ENCODE peak calls at places on chromosomes 12 and 14, in ten cellular contexts. One of them, this sample, is unnamed.
A peak's percentile ranks its signal among the peaks of the same experiment; 100 is the strongest.

GRCh38 chr12:121788176-121788818 is 5.2 kb downstream of the RHOF start:
- DNase-seq in left ventricle myocardium inferior: no peak
- DNase-seq in cardiac fibroblast: no peak
- DNase-seq in tibial artery: no peak
- DNase-seq in psoas muscle: no peak
- DNase-seq in HFF-Myc: no peak
- DNase-seq in AG09309: no peak
- DNase-seq in fibroblast of mammary gland: no peak
- DNase-seq in HCT116: no peak
- DNase-seq in WERI-Rb-1: no peak
- DNase-seq in this sample: no peak

GRCh38 chr12:6326316-6326959 is 15.4 kb downstream of the TNFRSF1A start:
- DNase-seq in HCT116: no peak
- DNase-seq in left ventricle myocardium inferior: peak; percentile 53
- DNase-seq in tibial artery: no peak
- DNase-seq in WERI-Rb-1: peak; percentile 74
- DNase-seq in psoas muscle: peak; percentile 79
- DNase-seq in HFF-Myc: no peak
- DNase-seq in AG09309: no peak
- DNase-seq in fibroblast of mammary gland: peak; percentile 75
- DNase-seq in cardiac fibroblast: peak; percentile 77
- DNase-seq in this sample: peak; percentile 75

GRCh38 chr14:91115986-91116385 is 2.1 kb downstream of the DGLUCY start:
- DNase-seq in left ventricle myocardium inferior: no peak
- DNase-seq in fibroblast of mammary gland: no peak
- DNase-seq in AG09309: no peak
- DNase-seq in WERI-Rb-1: no peak
- DNase-seq in tibial artery: no peak
- DNase-seq in cardiac fibroblast: peak; percentile 40
- DNase-seq in HFF-Myc: no peak
- DNase-seq in HCT116: no peak
- DNase-seq in psoas muscle: no peak
- DNase-seq in this sample: no peak

GRCh38 chr12:59980491-59980890 is 384.7 kb downstream of the SLC16A7 start:
- DNase-seq in psoas muscle: no peak
- DNase-seq in left ventricle myocardium inferior: no peak
- DNase-seq in AG09309: peak; percentile 16
- DNase-seq in HFF-Myc: peak; percentile 4
- DNase-seq in cardiac fibroblast: no peak
- DNase-seq in HCT116: no peak
- DNase-seq in fibroblast of mammary gland: peak; percentile 1
- DNase-seq in tibial artery: no peak
- DNase-seq in WERI-Rb-1: no peak
- DNase-seq in this sample: peak; percentile 41

GRCh38 chr12:96466939-96467751 is 22.2 kb upstream of the CFAP54 start:
- DNase-seq in WERI-Rb-1: no peak
- DNase-seq in AG09309: no peak
- DNase-seq in cardiac fibroblast: no peak
- DNase-seq in fibroblast of mammary gland: peak; percentile 45
- DNase-seq in HFF-Myc: no peak
- DNase-seq in tibial artery: no peak
- DNase-seq in psoas muscle: no peak
- DNase-seq in left ventricle myocardium inferior: no peak
- DNase-seq in HCT116: no peak
- DNase-seq in this sample: peak; percentile 29

GRCh38 chr14:29927596-29928341 is at the start of gene PRKD1:
- DNase-seq in psoas muscle: peak; percentile 74
- DNase-seq in HFF-Myc: no peak
- DNase-seq in left ventricle myocardium inferior: peak; percentile 63
- DNase-seq in WERI-Rb-1: peak; percentile 72
- DNase-seq in fibroblast of mammary gland: peak; percentile 63
- DNase-seq in cardiac fibroblast: peak; percentile 83
- DNase-seq in AG09309: no peak
- DNase-seq in HCT116: no peak
- DNase-seq in tibial artery: peak; percentile 80
- DNase-seq in this sample: peak; percentile 59

GRCh38 chr12:91918431-91918830 is 227.2 kb downstream of the BTG1 start:
- DNase-seq in HCT116: no peak
- DNase-seq in cardiac fibroblast: no peak
- DNase-seq in tibial artery: no peak
- DNase-seq in AG09309: no peak
- DNase-seq in fibroblast of mammary gland: no peak
- DNase-seq in psoas muscle: no peak
- DNase-seq in HFF-Myc: no peak
- DNase-seq in left ventricle myocardium inferior: no peak
- DNase-seq in WERI-Rb-1: peak; percentile 58
- DNase-seq in this sample: no peak

GRCh38 chr14:90483551-90483950 is 86.7 kb downstream of the CALM1 start:
- DNase-seq in cardiac fibroblast: no peak
- DNase-seq in left ventricle myocardium inferior: no peak
- DNase-seq in HFF-Myc: no peak
- DNase-seq in AG09309: no peak
- DNase-seq in tibial artery: peak; percentile 61
- DNase-seq in WERI-Rb-1: no peak
- DNase-seq in psoas muscle: no peak
- DNase-seq in fibroblast of mammary gland: no peak
- DNase-seq in HCT116: no peak
- DNase-seq in this sample: no peak

GRCh38 chr14:104665663-104666522 is 23.5 kb upstream of the INF2 start:
- DNase-seq in tibial artery: peak; percentile 79
- DNase-seq in HFF-Myc: no peak
- DNase-seq in cardiac fibroblast: no peak
- DNase-seq in AG09309: no peak
- DNase-seq in psoas muscle: no peak
- DNase-seq in WERI-Rb-1: no peak
- DNase-seq in HCT116: peak; percentile 91
- DNase-seq in fibroblast of mammary gland: no peak
- DNase-seq in left ventricle myocardium inferior: peak; percentile 49
- DNase-seq in this sample: no peak

GRCh38 chr12:74598819-74599218 is 61.2 kb downstream of the ATXN7L3B start:
- DNase-seq in WERI-Rb-1: no peak
- DNase-seq in fibroblast of mammary gland: no peak
- DNase-seq in cardiac fibroblast: no peak
- DNase-seq in psoas muscle: no peak
- DNase-seq in AG09309: no peak
- DNase-seq in HFF-Myc: no peak
- DNase-seq in HCT116: no peak
- DNase-seq in left ventricle myocardium inferior: no peak
- DNase-seq in tibial artery: no peak
- DNase-seq in this sample: no peak

GRCh38 chr12:102163383-102163782 is 34.2 kb downstream of the PMCH start:
- DNase-seq in HFF-Myc: no peak
- DNase-seq in left ventricle myocardium inferior: no peak
- DNase-seq in AG09309: no peak
- DNase-seq in WERI-Rb-1: no peak
- DNase-seq in fibroblast of mammary gland: no peak
- DNase-seq in HCT116: no peak
- DNase-seq in cardiac fibroblast: no peak
- DNase-seq in tibial artery: no peak
- DNase-seq in psoas muscle: no peak
- DNase-seq in this sample: no peak

GRCh38 chr12:22276846-22277245 is 57.7 kb downstream of the ST8SIA1 start:
- DNase-seq in tibial artery: no peak
- DNase-seq in HFF-Myc: no peak
- DNase-seq in AG09309: no peak
- DNase-seq in fibroblast of mammary gland: no peak
- DNase-seq in WERI-Rb-1: no peak
- DNase-seq in cardiac fibroblast: no peak
- DNase-seq in left ventricle myocardium inferior: no peak
- DNase-seq in HCT116: no peak
- DNase-seq in psoas muscle: no peak
- DNase-seq in this sample: no peak

GRCh38 chr12:82383930-82384513 is 25.7 kb downstream of the METTL25 start:
- DNase-seq in cardiac fibroblast: peak; percentile 60
- DNase-seq in psoas muscle: no peak
- DNase-seq in left ventricle myocardium inferior: no peak
- DNase-seq in AG09309: no peak
- DNase-seq in fibroblast of mammary gland: peak; percentile 46
- DNase-seq in WERI-Rb-1: no peak
- DNase-seq in HFF-Myc: peak; percentile 16
- DNase-seq in HCT116: no peak
- DNase-seq in tibial artery: no peak
- DNase-seq in this sample: peak; percentile 10
- TF ChIP-seq CTCF in cardiac fibroblast: peak; percentile 45
- TF ChIP-seq CTCF in psoas muscle: peak; percentile 39
- TF ChIP-seq CTCF in left ventricle myocardium inferior: peak; percentile 49
- TF ChIP-seq CTCF in AG09309: peak; percentile 50
- TF ChIP-seq CTCF in fibroblast of mammary gland: peak; percentile 54
- TF ChIP-seq CTCF in WERI-Rb-1: peak; percentile 37
- TF ChIP-seq CTCF in HFF-Myc: peak; percentile 36
- TF ChIP-seq CTCF in HCT116: peak; percentile 60
- TF ChIP-seq CTCF in tibial artery: peak; percentile 12
- TF ChIP-seq CTCF in this sample: peak; percentile 54

GRCh38 chr14:22794533-22794932 is 20.7 kb downstream of the SLC7A7 start:
- DNase-seq in HFF-Myc: no peak
- DNase-seq in WERI-Rb-1: no peak
- DNase-seq in HCT116: no peak
- DNase-seq in AG09309: no peak
- DNase-seq in psoas muscle: no peak
- DNase-seq in left ventricle myocardium inferior: no peak
- DNase-seq in fibroblast of mammary gland: no peak
- DNase-seq in cardiac fibroblast: no peak
- DNase-seq in tibial artery: no peak
- DNase-seq in this sample: no peak
- H3K4me3 ChIP-seq in HFF-Myc: no peak overlapping the region
- H3K4me3 ChIP-seq in WERI-Rb-1: no peak overlapping the region
- H3K4me3 ChIP-seq in HCT116: no peak overlapping the region
- H3K4me3 ChIP-seq in AG09309: no peak overlapping the region
- H3K4me3 ChIP-seq in psoas muscle: no peak overlapping the region
- H3K4me3 ChIP-seq in left ventricle myocardium inferior: no peak overlapping the region
- H3K4me3 ChIP-seq in fibroblast of mammary gland: no peak overlapping the region
- H3K4me3 ChIP-seq in cardiac fibroblast: no peak overlapping the region
- H3K4me3 ChIP-seq in tibial artery: no peak overlapping the region
- H3K4me3 ChIP-seq in this sample: no peak overlapping the region

GRCh38 chr14:78029471-78030372 is 140.5 kb upstream of the NRXN3 start:
- DNase-seq in AG09309: no peak
- DNase-seq in WERI-Rb-1: peak; percentile 68
- DNase-seq in cardiac fibroblast: no peak
- DNase-seq in tibial artery: no peak
- DNase-seq in left ventricle myocardium inferior: no peak
- DNase-seq in HFF-Myc: no peak
- DNase-seq in HCT116: no peak
- DNase-seq in fibroblast of mammary gland: no peak
- DNase-seq in psoas muscle: no peak
- DNase-seq in this sample: no peak
- TF ChIP-seq CTCF in AG09309: peak; percentile 23
- TF ChIP-seq CTCF in WERI-Rb-1: peak; percentile 71
- TF ChIP-seq CTCF in cardiac fibroblast: no peak
- TF ChIP-seq CTCF in tibial artery: no peak
- TF ChIP-seq CTCF in left ventricle myocardium inferior: no peak
- TF ChIP-seq CTCF in HFF-Myc: no peak
- TF ChIP-seq CTCF in HCT116: no peak
- TF ChIP-seq CTCF in fibroblast of mammary gland: peak; percentile 1
- TF ChIP-seq CTCF in psoas muscle: no peak
- TF ChIP-seq CTCF in this sample: peak; percentile 11

GRCh38 chr14:68148276-68148675 is 328.7 kb downstream of the RAD51B start:
- DNase-seq in left ventricle myocardium inferior: no peak
- DNase-seq in tibial artery: no peak
- DNase-seq in psoas muscle: no peak
- DNase-seq in AG09309: no peak
- DNase-seq in HCT116: no peak
- DNase-seq in WERI-Rb-1: no peak
- DNase-seq in HFF-Myc: no peak
- DNase-seq in fibroblast of mammary gland: peak; percentile 73
- DNase-seq in cardiac fibroblast: peak; percentile 33
- DNase-seq in this sample: peak; percentile 78
- H3K4me3 ChIP-seq in left ventricle myocardium inferior: no peak overlapping the region
- H3K4me3 ChIP-seq in tibial artery: no peak overlapping the region
- H3K4me3 ChIP-seq in psoas muscle: no peak overlapping the region
- H3K4me3 ChIP-seq in AG09309: no peak overlapping the region
- H3K4me3 ChIP-seq in HCT116: no peak overlapping the region
- H3K4me3 ChIP-seq in WERI-Rb-1: no peak overlapping the region
- H3K4me3 ChIP-seq in HFF-Myc: no peak overlapping the region
- H3K4me3 ChIP-seq in fibroblast of mammary gland: no peak overlapping the region
- H3K4me3 ChIP-seq in cardiac fibroblast: no peak overlapping the region
- H3K4me3 ChIP-seq in this sample: no peak overlapping the region

DNA sequence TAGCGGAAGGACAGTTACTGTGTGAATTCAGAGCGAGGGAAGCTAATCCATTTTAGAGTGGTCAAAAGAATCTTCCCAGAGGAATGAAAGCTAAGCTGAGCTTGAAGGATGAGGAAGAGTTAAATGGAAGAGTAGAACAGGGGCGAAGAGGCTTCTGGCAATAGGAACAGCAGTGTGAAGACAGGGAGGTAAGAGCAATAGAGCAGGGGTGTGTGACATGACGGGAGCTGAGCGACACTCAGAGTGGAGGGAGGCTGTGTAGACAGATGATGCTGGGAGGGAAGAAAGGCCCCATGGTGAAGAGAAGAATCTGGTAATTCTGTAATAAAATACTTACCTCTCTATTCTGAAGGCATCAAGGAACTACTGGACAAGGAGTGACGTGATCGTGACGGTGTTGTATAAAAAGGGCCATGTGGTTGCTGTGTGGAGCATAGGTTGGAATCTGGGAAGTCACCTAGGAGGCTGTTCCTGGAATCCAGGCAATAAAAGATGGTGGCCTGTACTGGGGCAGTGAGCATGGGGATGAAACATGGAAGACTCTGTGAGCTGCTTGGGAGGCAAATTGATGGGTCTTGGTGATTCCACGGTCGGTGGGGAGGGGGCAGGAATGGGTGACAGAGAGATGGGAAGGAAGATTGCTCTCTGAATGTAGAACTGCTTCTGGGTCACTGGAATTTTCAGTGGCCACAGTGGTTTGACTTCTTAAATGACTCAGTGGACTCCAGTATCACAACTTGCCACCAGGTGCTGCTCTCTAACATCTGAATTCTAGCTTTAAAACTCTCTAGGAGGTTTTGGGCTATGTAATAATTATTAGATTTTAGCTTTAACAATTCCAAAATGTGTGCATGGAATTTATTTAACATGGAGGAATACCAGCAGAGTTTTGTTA is 164.1 kb downstream of the ATP23 start:
- DNase-seq in HFF-Myc: no peak
- DNase-seq in left ventricle myocardium inferior: no peak
- DNase-seq in cardiac fibroblast: peak; percentile 24
- DNase-seq in WERI-Rb-1: no peak
- DNase-seq in AG09309: no peak
- DNase-seq in tibial artery: no peak
- DNase-seq in fibroblast of mammary gland: peak; percentile 30
- DNase-seq in psoas muscle: no peak
- DNase-seq in HCT116: no peak
- DNase-seq in this sample: peak; percentile 11
- TF ChIP-seq CTCF in HFF-Myc: peak; percentile 27
- TF ChIP-seq CTCF in left ventricle myocardium inferior: peak; percentile 55
- TF ChIP-seq CTCF in cardiac fibroblast: peak; percentile 37
- TF ChIP-seq CTCF in WERI-Rb-1: peak; percentile 40
- TF ChIP-seq CTCF in AG09309: peak; percentile 42
- TF ChIP-seq CTCF in tibial artery: no peak
- TF ChIP-seq CTCF in fibroblast of mammary gland: peak; percentile 48
- TF ChIP-seq CTCF in psoas muscle: peak; percentile 48
- TF ChIP-seq CTCF in HCT116: peak; percentile 51
- TF ChIP-seq CTCF in this sample: peak; percentile 28

GRCh38 chr12:32548691-32549412 is 130.2 kb upstream of the DNM1L start:
- DNase-seq in AG09309: peak; percentile 67
- DNase-seq in WERI-Rb-1: no peak
- DNase-seq in psoas muscle: no peak
- DNase-seq in cardiac fibroblast: peak; percentile 92
- DNase-seq in HCT116: no peak
- DNase-seq in tibial artery: peak; percentile 76
- DNase-seq in HFF-Myc: peak; percentile 85
- DNase-seq in left ventricle myocardium inferior: no peak
- DNase-seq in fibroblast of mammary gland: peak; percentile 81
- DNase-seq in this sample: peak; percentile 96
- H3K4me3 ChIP-seq in AG09309: no peak overlapping the region
- H3K4me3 ChIP-seq in WERI-Rb-1: no peak overlapping the region
- H3K4me3 ChIP-seq in psoas muscle: peak overlapping the region; percentile 40
- H3K4me3 ChIP-seq in cardiac fibroblast: no peak overlapping the region
- H3K4me3 ChIP-seq in HCT116: no peak overlapping the region
- H3K4me3 ChIP-seq in tibial artery: peak overlapping the region; percentile 23
- H3K4me3 ChIP-seq in HFF-Myc: no peak overlapping the region
- H3K4me3 ChIP-seq in left ventricle myocardium inferior: peak overlapping the region; percentile 34
- H3K4me3 ChIP-seq in fibroblast of mammary gland: no peak overlapping the region
- H3K4me3 ChIP-seq in this sample: no peak overlapping the region